ENCODE peak calls at places on chromosomes 2 and 18, in nine cellular contexts. W, U, Q, Y, L, S, K, X and T are unnamed samples.

GRCh38 chr2:10883880-10884529 is 27.7 kb upstream of the KCNF1 start:
- DNase-seq in W (no peak), Q (peak; percentile 28), U (no peak), K (no peak), S (no peak), Y (no peak), L (peak; percentile 39), X (no peak), T (no peak)

GRCh38 chr2:191221666-191222065 is 23.5 kb upstream of the MYO1B start:
- DNase-seq in K (no peak), L (no peak), Q (no peak), X (no peak), S (no peak), U (no peak), Y (no peak), W (no peak), T (no peak)

GRCh38 chr2:145007673-145008263 is 487.8 kb upstream of the ZEB2 start:
- DNase-seq in X (no peak), K (peak; percentile 89), Y (no peak), L (no peak), S (no peak), W (no peak), Q (no peak), U (no peak), T (no peak)

GRCh38 chr2:54606393-54606973 is 117.0 kb upstream of the EML6 start:
- DNase-seq in L (no peak), K (peak; percentile 55), Y (no peak), U (no peak), S (no peak), X (no peak), Q (no peak), W (peak; percentile 48), T (no peak)

GRCh38 chr2:207236156-207236935 is 70.6 kb upstream of the KLF7 start:
- DNase-seq in X (no peak), U (no peak), Y (no peak), Q (no peak), W (no peak), S (no peak), K (no peak), L (no peak), T (no peak)

GRCh38 chr2:2181505-2181904 is 149.6 kb downstream of the MYT1L start:
- DNase-seq in L (no peak), S (no peak), X (no peak), U (no peak), Q (no peak), K (no peak), W (no peak), Y (no peak), T (no peak)

GRCh38 chr2:23489471-23490400 is 104.8 kb downstream of the KLHL29 start:
- DNase-seq in S (peak; percentile 22), Q (no peak), Y (no peak), K (no peak), U (no peak), X (no peak), W (no peak), L (no peak), T (peak; percentile 97)

GRCh38 chr2:134917958-134918517 is 584 bp upstream of the CCNT2 start:
- DNase-seq in K (no peak), U (no peak), Y (no peak), S (peak; percentile 90), W (no peak), Q (no peak), X (no peak), L (no peak), T (peak; percentile 99)

GRCh38 chr18:3814840-3815239 is 364.9 kb downstream of the TGIF1 start:
- DNase-seq in Q (peak; percentile 38), S (no peak), Y (no peak), U (no peak), L (no peak), X (no peak), W (peak; percentile 35), K (peak; percentile 82), T (no peak)

GRCh38 chr2:20622731-20623130 is 28.2 kb downstream of the HS1BP3 start:
- DNase-seq in X (no peak), U (no peak), S (no peak), W (no peak), L (peak; percentile 95), Q (no peak), K (no peak), Y (no peak), T (no peak)

GRCh38 chr2:175309799-175310198 is 128.3 kb upstream of the ATP5MC3 start:
- DNase-seq in K (peak; percentile 18), U (peak; percentile 18), X (peak; percentile 29), S (no peak), L (peak; percentile 74), Y (no peak), Q (peak; percentile 11), W (peak; percentile 26), T (peak; percentile 73)

GRCh38 chr18:1092228-1092627 is 187.6 kb downstream of the ADCYAP1 start:
- DNase-seq in X (no peak), W (no peak), S (no peak), Y (no peak), Q (peak; percentile 40), L (no peak), K (no peak), U (no peak), T (no peak)